ENCODE peak calls at places on chromosomes 16 and 17, in four cellular contexts. U is heart left ventricle, C is stomach, T is right lobe of liver. S is an unnamed sample.

GRCh38 chr17:11823862-11824261 is 173.4 kb downstream of the ZNF18 start:
- DNase-seq in U (no peak), C (no peak), T (no peak), S (no peak)

GRCh38 chr16:68289202-68289601 is 21.5 kb downstream of the SLC7A6OS start:
- DNase-seq in U (no peak), C (no peak), T (no peak), S (no peak)

GRCh38 chr17:3964203-3965122 is at the start of gene ATP2A3:
- DNase-seq in U (peak; percentile 77), C (peak; percentile 60), T (peak; percentile 65), S (no peak)

GRCh38 chr16:84618428-84619102 is 687 bp upstream of the COTL1 start:
- DNase-seq in U (peak; percentile 63), C (no peak), T (no peak), S (peak; percentile 88)

GRCh38 chr16:19678804-19679203 is 39.2 kb downstream of the KNOP1 start:
- DNase-seq in U (no peak), C (no peak), T (no peak), S (no peak)

GRCh38 chr16:15686287-15686686 is 36.2 kb downstream of the NDE1 start:
- DNase-seq in U (no peak), C (no peak), T (no peak), S (no peak)

GRCh38 chr16:22664132-22664531 is 149.8 kb upstream of the HS3ST2 start:
- DNase-seq in U (no peak), C (no peak), T (no peak), S (no peak)

GRCh38 chr16:30722916-30723315 is 23.9 kb downstream of the SRCAP start:
- DNase-seq in U (no peak), C (no peak), T (no peak), S (no peak)

GRCh38 chr17:20189322-20189721 is 180.2 kb downstream of the SPECC1 start:
- DNase-seq in U (no peak), C (no peak), T (no peak), S (peak; percentile 75)

GRCh38 chr16:3503513-3503912 is 2.7 kb downstream of the CLUAP1 start:
- DNase-seq in U (no peak), C (no peak), T (peak; percentile 41), S (no peak)

GRCh38 chr16:66152841-66153525 is 213.5 kb upstream of the CDH5 start:
- DNase-seq in U (no peak), C (no peak), T (no peak), S (no peak)

GRCh38 chr17:73427198-73427597 is 115.4 kb upstream of the CDC42EP4 start:
- DNase-seq in U (no peak), C (no peak), T (no peak), S (no peak)

GRCh38 chr17:58385359-58385899 is 31.9 kb downstream of the RNF43 start:
- DNase-seq in U (no peak), C (no peak), T (no peak), S (no peak)

GRCh38 chr17:44677136-44677535 is 12.4 kb downstream of the CCDC43 start:
- DNase-seq in U (no peak), C (no peak), T (no peak), S (no peak)

GRCh38 chr16:70747703-70748631 is 53.0 kb downstream of the VAC14 start:
- DNase-seq in U (peak; percentile 32), C (no peak), T (no peak), S (peak; percentile 68)

GRCh38 chr17:13957636-13958035 is 111.7 kb upstream of the COX10 start:
- DNase-seq in U (no peak), C (no peak), T (no peak), S (no peak)

GRCh38 chr17:69213059-69213813 is 15.4 kb downstream of the ABCA10 start:
- DNase-seq in U (no peak), C (no peak), T (no peak), S (no peak)

GRCh38 chr17:61458000-61458399 is 5.8 kb downstream of the TBX4 start:
- DNase-seq in U (no peak), C (no peak), T (no peak), S (no peak)

DNA sequence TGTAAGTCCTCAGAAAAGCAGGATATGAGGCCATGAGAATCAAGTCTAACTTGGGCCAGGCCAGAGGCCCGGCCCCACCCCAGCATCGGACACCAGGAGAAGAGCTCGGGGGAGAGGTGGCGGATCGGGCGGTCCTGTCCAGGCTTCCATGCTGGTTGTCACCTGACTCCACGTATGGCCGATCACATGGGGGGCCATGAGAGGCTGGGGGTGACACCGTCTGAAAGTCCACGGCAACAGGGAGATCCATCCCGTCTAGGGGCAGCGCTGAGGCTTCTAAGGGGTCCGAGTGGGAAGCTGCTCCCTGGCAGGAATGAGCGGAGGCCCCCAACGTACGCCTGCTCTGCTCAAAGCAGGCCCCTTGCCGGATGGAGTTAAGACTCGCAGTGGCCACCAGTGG is 25.8 kb downstream of the ENGASE start:
- DNase-seq in U (no peak), C (no peak), T (no peak), S (no peak)
- H3K27me3 ChIP-seq in U (peaks cover 49% of the 10 kb centered on the region), C (peaks cover 9% of the 10 kb centered on the region), T (no peaks in the 10 kb centered on the region), S (peaks cover 14% of the 10 kb centered on the region)

GRCh38 chr17:79942591-79943353 is 92.9 kb downstream of the TBC1D16 start:
- DNase-seq in U (peak; percentile 62), C (no peak), T (peak; percentile 50), S (peak; percentile 42)
- H3K27me3 ChIP-seq in U (no peaks in the 10 kb centered on the region), C (no peaks in the 10 kb centered on the region), T (no peaks in the 10 kb centered on the region), S (no peaks in the 10 kb centered on the region)

DNA sequence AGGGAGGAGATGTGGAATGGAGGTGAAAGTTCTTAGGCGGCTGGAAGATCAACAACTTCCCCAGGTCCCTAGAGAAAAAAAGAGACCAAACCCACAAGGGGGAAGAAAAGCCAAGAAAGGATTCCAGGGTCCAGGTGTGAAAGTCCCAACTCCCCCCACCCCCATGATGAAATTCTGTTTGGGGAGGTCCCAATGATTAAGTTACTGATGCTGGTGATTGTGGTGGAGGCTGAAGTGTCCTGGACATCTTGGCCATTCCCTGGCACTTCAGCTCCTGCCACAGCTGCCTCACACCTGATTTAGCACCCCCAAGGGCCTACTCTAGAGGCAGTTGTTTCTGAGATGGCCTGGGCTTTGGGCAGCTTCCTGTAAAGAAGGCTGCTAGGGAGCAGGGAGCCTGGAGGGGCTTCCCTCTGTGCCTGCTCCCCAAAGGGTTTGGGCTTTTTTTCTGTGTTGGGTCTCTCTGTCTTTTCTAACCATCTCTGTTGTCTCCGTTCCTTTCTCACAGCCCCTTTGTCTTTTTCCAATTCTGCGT is 13.1 kb downstream of the HOXB4 start:
- DNase-seq in U (no peak), C (no peak), T (no peak), S (no peak)
- H3K27me3 ChIP-seq in U (peaks cover 72% of the 10 kb centered on the region), C (no peaks in the 10 kb centered on the region), T (peaks cover 7% of the 10 kb centered on the region), S (no peaks in the 10 kb centered on the region)

DNA sequence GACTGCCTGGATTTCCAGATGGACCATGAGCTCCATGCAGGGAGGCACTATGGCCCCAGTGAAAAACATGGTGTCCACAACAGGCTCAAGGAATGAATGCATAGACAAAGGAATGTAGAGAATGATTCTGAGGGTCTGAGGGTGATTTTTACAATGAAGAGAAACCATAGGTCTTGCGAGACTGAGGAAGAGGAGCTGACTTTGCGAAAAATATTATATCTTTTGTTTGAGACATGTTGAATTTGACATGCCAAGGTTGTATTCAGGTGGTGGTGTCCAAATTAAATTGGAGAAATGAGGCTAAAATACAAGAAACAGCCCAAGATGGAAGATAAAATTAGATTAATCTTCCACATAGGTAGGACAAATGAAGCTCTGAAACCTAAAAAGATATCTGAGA is 12.7 kb downstream of the HSD17B2 start:
- DNase-seq in U (no peak), C (no peak), T (no peak), S (no peak)
- H3K27me3 ChIP-seq in U (no peaks in the 10 kb centered on the region), C (no peaks in the 10 kb centered on the region), T (no peaks in the 10 kb centered on the region), S (no peaks in the 10 kb centered on the region)

GRCh38 chr17:49434821-49435581 is 20.3 kb upstream of the PHB1 start:
- DNase-seq in U (no peak), C (peak; percentile 49), T (no peak), S (peak; percentile 45)
- H3K27me3 ChIP-seq in U (peaks cover 11% of the 10 kb centered on the region), C (no peaks in the 10 kb centered on the region), T (no peaks in the 10 kb centered on the region), S (peaks cover 4% of the 10 kb centered on the region)

GRCh38 chr17:81845881-81846742 is 11.3 kb upstream of the PPP1R27 start:
- DNase-seq in U (no peak), C (no peak), T (no peak), S (no peak)

GRCh38 chr17:81852237-81852636 is 8.1 kb downstream of the P4HB start:
- DNase-seq in U (no peak), C (no peak), T (no peak), S (no peak)

GRCh38 chr17:81846743-81847689 is 12.2 kb upstream of the PPP1R27 start:
- DNase-seq in U (no peak), C (no peak), T (no peak), S (no peak)

GRCh38 chr17:81851423-81851822 is 8.9 kb downstream of the P4HB start:
- DNase-seq in U (no peak), C (no peak), T (no peak), S (no peak)

DNA sequence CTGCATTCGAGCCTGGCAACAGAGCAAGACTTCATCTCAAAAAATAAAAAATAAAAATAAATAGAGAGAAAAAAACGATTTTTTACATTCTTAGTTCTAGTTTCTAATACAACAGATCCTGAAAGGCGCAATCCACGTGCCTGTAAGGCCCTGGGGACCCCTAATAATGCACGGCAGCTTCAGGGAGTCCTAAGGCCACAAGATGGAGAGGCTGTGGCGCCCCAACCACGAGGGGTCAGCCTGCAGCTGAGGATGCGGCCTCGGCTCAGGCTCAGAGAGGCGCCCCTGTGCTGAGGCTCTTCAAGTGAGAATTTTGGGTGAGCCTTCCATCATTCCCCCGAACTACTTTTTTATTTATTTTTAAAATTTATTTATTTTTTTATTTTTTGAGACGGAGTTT is 10.9 kb downstream of the P4HB start:
- DNase-seq in U (no peak), C (no peak), T (no peak), S (no peak)
- H3K27me3 ChIP-seq in U (no peaks in the 10 kb centered on the region), C (no peaks in the 10 kb centered on the region), T (no peaks in the 10 kb centered on the region), S (no peaks in the 10 kb centered on the region)

DNA sequence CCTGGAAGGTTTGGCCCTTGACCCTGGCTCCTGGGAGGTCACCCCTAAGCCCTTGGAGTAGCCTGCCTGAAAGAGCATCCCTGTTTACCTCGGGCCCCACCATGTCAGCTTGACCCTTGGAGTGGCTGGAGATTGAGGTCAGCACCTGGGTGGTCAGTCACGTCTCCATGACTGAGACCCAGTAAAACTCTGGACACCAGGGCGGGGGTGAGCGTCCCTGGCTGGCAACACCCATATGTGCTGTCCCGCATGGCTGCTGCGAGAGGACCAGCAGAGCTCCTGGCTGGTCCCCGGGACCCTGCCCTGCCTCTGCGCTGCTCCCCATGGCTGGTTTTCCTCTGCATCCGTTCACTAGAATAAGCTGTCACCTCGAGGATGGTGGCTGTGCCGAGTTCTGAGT is 91.2 kb downstream of the RBFOX3 start:
- DNase-seq in U (no peak), C (no peak), T (no peak), S (no peak)
- H3K27me3 ChIP-seq in U (no peaks in the 10 kb centered on the region), C (no peaks in the 10 kb centered on the region), T (no peaks in the 10 kb centered on the region), S (peaks cover 30% of the 10 kb centered on the region)

DNA sequence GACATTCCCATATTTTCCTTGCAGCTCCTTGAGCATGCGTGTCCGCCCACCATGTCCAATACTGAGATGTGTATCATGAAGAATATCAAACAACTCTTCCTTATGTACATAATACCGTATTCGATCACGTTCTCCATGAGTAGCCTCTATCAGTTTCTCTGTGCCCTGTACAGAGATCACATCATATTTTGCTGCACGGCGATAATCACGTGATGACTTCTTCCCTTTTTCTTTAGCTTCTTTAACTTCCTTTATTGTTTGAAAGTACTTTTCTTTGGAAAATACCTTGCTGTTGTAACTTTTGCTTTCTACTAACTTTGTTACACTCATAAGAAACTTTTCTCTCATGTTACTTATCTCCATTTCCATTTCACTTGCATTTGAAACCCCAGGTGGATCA is 6.6 kb downstream of the KRABD2 start:
- DNase-seq in U (no peak), C (no peak), T (no peak), S (no peak)
- H3K27me3 ChIP-seq in U (no peaks in the 10 kb centered on the region), C (no peaks in the 10 kb centered on the region), T (no peaks in the 10 kb centered on the region), S (no peaks in the 10 kb centered on the region)

S was measured in MG63.